ENCODE peak calls at places on chromosomes 4 and X, in seven cellular contexts. N is PC-9; Q is M059J; F is activated effector memory CD4-positive, alpha-beta T cell treated with Interleukin-2 at 50 U/mL for 16 hours; S is endothelial cell; P is fibroblast of mammary gland; R is tibial artery. G is an unnamed sample.

GRCh38 chr4:24770111-24770584 is 25.2 kb upstream of the SOD3 start:
- DNase-seq in N (peak; percentile 78), Q (peak; percentile 96), F (no peak), S (no peak), P (peak; percentile 97), R (peak; percentile 22), G (peak; percentile 97)

GRCh38 chr4:38606587-38606905 is 57.5 kb upstream of the KLF3 start:
- DNase-seq in N (no peak), Q (no peak), F (no peak), S (no peak), P (no peak), R (no peak), G (no peak)

GRCh38 chr4:53734584-53735363 is 143.5 kb upstream of the LNX1 start:
- DNase-seq in N (no peak), Q (peak; percentile 51), F (no peak), S (no peak), P (peak; percentile 85), R (no peak), G (peak; percentile 56)

GRCh38 chrX:104112326-104112951 is at the start of gene ZCCHC18:
- DNase-seq in N (no peak), Q (peak; percentile 61), F (peak; percentile 17), S (peak; percentile 66), P (peak; percentile 20), R (peak; percentile 39), G (peak; percentile 41)

GRCh38 chrX:133376422-133376821 is 38.9 kb downstream of the GPC4 start:
- DNase-seq in N (no peak), Q (no peak), F (no peak), S (no peak), P (no peak), R (no peak), G (no peak)

GRCh38 chr4:41632481-41633073 is 94.6 kb downstream of the LIMCH1 start:
- DNase-seq in N (no peak), Q (peak; percentile 68), F (no peak), S (no peak), P (no peak), R (no peak), G (no peak)

GRCh38 chrX:148535639-148536038 is 35.2 kb downstream of the AFF2 start:
- DNase-seq in N (no peak), Q (peak; percentile 50), F (no peak), S (no peak), P (no peak), R (no peak), G (no peak)

GRCh38 chr4:156779046-156779445 is 192.6 kb downstream of the PDGFC start:
- DNase-seq in N (no peak), Q (peak; percentile 47), F (no peak), S (no peak), P (peak; percentile 54), R (no peak), G (peak; percentile 56)

GRCh38 chr4:171157462-171158082 is 655.6 kb upstream of the GALNTL6 start:
- DNase-seq in N (no peak), Q (no peak), F (no peak), S (no peak), P (no peak), R (no peak), G (no peak)

GRCh38 chrX:48493890-48494364 is 14.9 kb upstream of the PORCN start:
- DNase-seq in N (no peak), Q (peak; percentile 35), F (no peak), S (peak; percentile 47), P (peak; percentile 58), R (no peak), G (peak; percentile 74)

GRCh38 chrX:43386872-43387271 is 269.2 kb upstream of the MAOA start:
- DNase-seq in N (no peak), Q (no peak), F (no peak), S (no peak), P (no peak), R (no peak), G (no peak)

GRCh38 chr4:13947921-13948320 is 320.4 kb upstream of the BOD1L1 start:
- DNase-seq in N (no peak), Q (no peak), F (no peak), S (no peak), P (no peak), R (no peak), G (no peak)

GRCh38 chr4:43379001-43379400 is 486.5 kb downstream of the GRXCR1 start:
- DNase-seq in N (no peak), Q (no peak), F (no peak), S (no peak), P (no peak), R (no peak), G (no peak)

GRCh38 chrX:40573763-40574162 is 7.0 kb upstream of the ATP6AP2 start:
- DNase-seq in N (no peak), Q (peak; percentile 34), F (peak; percentile 8), S (no peak), P (peak; percentile 24), R (no peak), G (peak; percentile 44)

GRCh38 chr4:185304944-185305690 is 90.6 kb downstream of the LRP2BP start:
- DNase-seq in N (no peak), Q (peak; percentile 51), F (no peak), S (peak; percentile 13), P (peak; percentile 40), R (no peak), G (peak; percentile 41)

GRCh38 chrX:101462892-101463291 is 22.4 kb upstream of the ARMCX4 start:
- DNase-seq in N (no peak), Q (peak; percentile 38), F (no peak), S (peak; percentile 6), P (peak; percentile 39), R (no peak), G (peak; percentile 62)

GRCh38 chr4:168153596-168154440 is 61.5 kb downstream of the ANXA10 start:
- DNase-seq in N (peak; percentile 37), Q (peak; percentile 63), F (peak; percentile 47), S (peak; percentile 61), P (peak; percentile 76), R (peak; percentile 88), G (peak; percentile 93)

GRCh38 chr4:74975848-74976824 is 43.2 kb downstream of the PARM1 start:
- DNase-seq in N (no peak), Q (no peak), F (no peak), S (no peak), P (no peak), R (no peak), G (no peak)

GRCh38 chr4:5371415-5372190 is 320.3 kb downstream of the STK32B start:
- DNase-seq in N (no peak), Q (peak; percentile 89), F (no peak), S (no peak), P (no peak), R (no peak), G (no peak)

GRCh38 chr4:48653217-48654014 is 126.7 kb downstream of the FRYL start:
- DNase-seq in N (no peak), Q (peak; percentile 64), F (peak; percentile 33), S (no peak), P (peak; percentile 82), R (peak; percentile 39), G (peak; percentile 78)

GRCh38 chr4:70778888-70779422 is 57.2 kb downstream of the RUFY3 start:
- DNase-seq in N (no peak), Q (peak; percentile 57), F (no peak), S (no peak), P (peak; percentile 13), R (no peak), G (peak; percentile 90)

GRCh38 chrX:56228914-56229313 is 3.2 kb upstream of the KLF8 start:
- DNase-seq in N (no peak), Q (no peak), F (no peak), S (no peak), P (peak; percentile 4), R (peak; percentile 32), G (no peak)

GRCh38 chrX:36241397-36241796 is 321.9 kb downstream of the CFAP47 start:
- DNase-seq in N (peak; percentile 33), Q (no peak), F (no peak), S (no peak), P (no peak), R (no peak), G (no peak)

GRCh38 chr4:15336410-15337184 is 91.2 kb upstream of the C1QTNF7 start:
- DNase-seq in N (no peak), Q (peak; percentile 78), F (no peak), S (no peak), P (peak; percentile 89), R (no peak), G (peak; percentile 90)

GRCh38 chrX:150544222-150544787 is 24.1 kb upstream of the MTM1 start:
- DNase-seq in N (no peak), Q (peak; percentile 23), F (no peak), S (no peak), P (no peak), R (no peak), G (peak; percentile 42)

GRCh38 chr4:132498215-132498614 is 650.9 kb upstream of the PCDH10 start:
- DNase-seq in N (no peak), Q (no peak), F (no peak), S (no peak), P (no peak), R (no peak), G (no peak)

GRCh38 chr4:38060829-38061431 is 100.7 kb downstream of the PTTG2 start:
- DNase-seq in N (no peak), Q (peak; percentile 66), F (no peak), S (no peak), P (peak; percentile 79), R (no peak), G (peak; percentile 75)

GRCh38 chr4:141432000-141432712 is 204.2 kb upstream of the IL15 start:
- DNase-seq in N (no peak), Q (no peak), F (no peak), S (no peak), P (no peak), R (no peak), G (peak; percentile 58)

GRCh38 chrX:71616672-71617529 is 1.4 kb downstream of the CXCR3 start:
- DNase-seq in N (no peak), Q (no peak), F (no peak), S (no peak), P (no peak), R (no peak), G (no peak)

GRCh38 chrX:72079607-72080006 is 52.1 kb downstream of the RTL5 start:
- DNase-seq in N (no peak), Q (no peak), F (no peak), S (peak; percentile 48), P (no peak), R (no peak), G (no peak)

GRCh38 chrX:115709039-115709438 is 148.1 kb downstream of the PLS3 start:
- DNase-seq in N (no peak), Q (no peak), F (no peak), S (no peak), P (no peak), R (no peak), G (no peak)

GRCh38 chr4:184911310-184911709 is 85.5 kb upstream of the ACSL1 start:
- DNase-seq in N (no peak), Q (peak; percentile 62), F (no peak), S (no peak), P (peak; percentile 73), R (no peak), G (peak; percentile 71)

GRCh38 chrX:105608745-105609144 is 213.6 kb upstream of the NRK start:
- DNase-seq in N (no peak), Q (no peak), F (no peak), S (no peak), P (peak; percentile 5), R (no peak), G (peak; percentile 4)

GRCh38 chr4:107665001-107665400 is 55.0 kb downstream of the PAPSS1 start:
- DNase-seq in N (no peak), Q (peak; percentile 9), F (no peak), S (no peak), P (no peak), R (no peak), G (peak; percentile 56)